ENCODE peak calls at places on chromosomes 13 and 19, in five cellular contexts. M, H, I, G and Q are unnamed samples.

GRCh38 chr13:26619321-26619720 is 61.8 kb downstream of the WASF3 start:
- DNase-seq in M (peak; percentile 4), H (no peak), I (no peak), G (no peak), Q (no peak)

GRCh38 chr19:51524661-51525264 is 6.7 kb downstream of the SIGLEC6 start:
- DNase-seq in M (no peak), H (no peak), I (no peak), G (no peak), Q (no peak)

GRCh38 chr19:41545547-41545946 is 30.4 kb upstream of the CEACAM21 start:
- DNase-seq in M (no peak), H (no peak), I (no peak), G (no peak), Q (no peak)

GRCh38 chr13:98542568-98543379 is 34.1 kb downstream of the STK24 start:
- DNase-seq in M (no peak), H (no peak), I (no peak), G (no peak), Q (no peak)

GRCh38 chr13:26062853-26063444 is 11.1 kb upstream of the SHISA2 start:
- DNase-seq in M (peak; percentile 74), H (peak; percentile 45), I (no peak), G (no peak), Q (peak; percentile 24)

GRCh38 chr19:35720163-35720524 is 2.3 kb downstream of the KMT2B start:
- DNase-seq in M (no peak), H (no peak), I (no peak), G (no peak), Q (no peak)

GRCh38 chr19:46392252-46392801 is 21.0 kb downstream of the CCDC8 start:
- DNase-seq in M (peak; percentile 90), H (no peak), I (no peak), G (no peak), Q (no peak)

GRCh38 chr19:3154957-3155736 is 19.3 kb downstream of the GNA15 start:
- DNase-seq in M (peak; percentile 100), H (no peak), I (no peak), G (no peak), Q (peak; percentile 100)

GRCh38 chr13:27194895-27195764 is 23.5 kb upstream of the USP12 start:
- DNase-seq in M (peak; percentile 90), H (peak; percentile 35), I (peak; percentile 35), G (no peak), Q (peak; percentile 63)

GRCh38 chr19:30692517-30692870 is 320.3 kb downstream of the ZNF536 start:
- DNase-seq in M (no peak), H (no peak), I (no peak), G (no peak), Q (no peak)

GRCh38 chr19:17931532-17932191 is 1.2 kb upstream of the CCDC124 start:
- DNase-seq in M (peak; percentile 49), H (peak; percentile 65), I (peak; percentile 92), G (peak; percentile 80), Q (no peak)

GRCh38 chr13:41352935-41353801 is 42.1 kb downstream of the NAA16 start:
- DNase-seq in M (peak; percentile 82), H (peak; percentile 38), I (peak; percentile 47), G (no peak), Q (peak; percentile 88)

GRCh38 chr13:98677398-98677797 is 75.1 kb downstream of the SLC15A1 start:
- DNase-seq in M (no peak), H (no peak), I (no peak), G (no peak), Q (no peak)

GRCh38 chr19:28294395-28294794 is 918.6 kb downstream of the UQCRFS1 start:
- DNase-seq in M (no peak), H (no peak), I (no peak), G (no peak), Q (no peak)

GRCh38 chr13:31049833-31050232 is 111.9 kb downstream of the HSPH1 start:
- DNase-seq in M (no peak), H (no peak), I (no peak), G (no peak), Q (no peak)

GRCh38 chr19:48671456-48671995 is 1.3 kb downstream of the NTN5 start:
- DNase-seq in M (no peak), H (no peak), I (no peak), G (no peak), Q (no peak)

GRCh38 chr13:28494861-28495585 is at the start of gene FLT1:
- DNase-seq in M (peak; percentile 61), H (peak; percentile 38), I (peak; percentile 82), G (peak; percentile 39), Q (peak; percentile 90)

GRCh38 chr19:46722004-46722380 is 5.1 kb upstream of the PRKD2 start:
- DNase-seq in M (no peak), H (no peak), I (no peak), G (no peak), Q (no peak)

GRCh38 chr13:94713556-94714182 is 1.3 kb upstream of the SOX21 start:
- DNase-seq in M (no peak), H (no peak), I (peak; percentile 61), G (no peak), Q (no peak)

GRCh38 chr13:114015608-114016295 is 41.9 kb upstream of the C13orf46 start:
- DNase-seq in M (no peak), H (no peak), I (no peak), G (no peak), Q (no peak)

GRCh38 chr13:43363156-43363918 is 340.0 kb downstream of the DNAJC15 start:
- DNase-seq in M (peak; percentile 79), H (no peak), I (no peak), G (no peak), Q (no peak)

GRCh38 chr19:29315566-29315965 is 102.6 kb upstream of the UQCRFS1 start:
- DNase-seq in M (no peak), H (no peak), I (no peak), G (no peak), Q (no peak)

DNA sequence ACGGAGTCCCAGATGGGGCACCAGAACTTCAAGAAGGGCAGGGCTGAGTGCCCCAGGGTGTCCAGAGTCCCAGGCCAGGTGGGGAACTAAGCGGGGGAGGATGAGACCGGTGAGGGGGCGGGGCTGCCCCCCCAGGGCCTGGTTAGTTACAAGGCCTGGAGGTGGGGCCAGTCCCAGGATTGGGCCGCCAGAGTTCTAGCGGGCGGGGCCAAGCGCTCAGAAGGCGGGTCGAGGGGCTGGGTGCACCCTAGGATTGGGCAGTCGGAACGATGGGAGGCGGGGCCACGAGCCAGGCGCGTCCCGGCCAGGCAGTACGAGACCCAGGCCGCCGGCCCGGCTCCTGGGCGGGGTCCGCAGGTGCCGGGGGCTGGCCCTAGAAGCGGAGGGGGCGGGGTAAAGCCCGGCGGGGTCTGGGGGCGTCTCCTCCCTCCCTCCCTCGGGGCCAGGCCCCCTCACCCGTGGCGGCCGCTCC is 571 bp downstream of the ZNF653 start:
- DNase-seq in M (peak; percentile 96), H (peak; percentile 91), I (peak; percentile 99), G (peak; percentile 96), Q (peak; percentile 97)
- H2AFZ ChIP-seq in M (peak overlapping the region; percentile 83), H (peak overlapping the region; percentile 98), I (no peak overlapping the region), G (no peak overlapping the region), Q (peak overlapping the region; percentile 96)

DNA sequence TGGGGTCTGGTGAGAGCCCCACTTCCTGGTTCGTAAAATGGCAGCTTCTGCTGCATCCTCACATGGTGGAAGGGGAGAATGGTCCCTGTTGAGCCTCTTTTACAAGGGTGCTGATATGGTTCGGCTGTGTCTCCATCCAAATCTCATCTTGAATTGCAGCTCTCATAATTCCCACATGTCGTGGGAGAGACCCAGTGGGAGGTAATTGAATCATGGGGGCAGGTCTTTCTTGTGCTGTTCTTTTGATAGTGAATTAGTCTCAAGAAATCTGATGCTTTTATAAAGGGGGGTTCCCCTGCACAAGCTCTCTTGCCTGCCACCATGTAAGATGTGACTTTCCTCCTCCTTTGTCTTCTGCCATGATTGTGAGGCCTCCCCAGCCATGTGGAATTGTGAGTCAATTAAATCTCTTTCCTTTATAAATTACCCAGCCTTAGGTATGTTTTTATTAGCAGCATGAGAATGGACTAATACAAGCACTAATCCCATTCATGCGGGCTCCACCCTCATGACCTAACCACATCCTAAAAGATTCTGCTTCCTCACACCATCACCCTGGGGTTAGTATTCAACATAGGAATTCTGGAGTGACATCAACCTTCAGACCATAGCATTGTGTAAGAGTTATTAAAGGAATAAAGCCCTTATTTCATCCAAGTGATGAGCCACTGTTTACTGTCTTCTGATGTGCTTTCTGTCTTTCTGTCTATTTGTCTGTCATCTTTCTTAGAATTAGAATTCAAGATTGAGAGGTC is 159.0 kb upstream of the IRS2 start:
- DNase-seq in M (peak; percentile 61), H (no peak), I (no peak), G (no peak), Q (peak; percentile 57)
- H2BK12ac ChIP-seq in M (no peak overlapping the region), H (no peak overlapping the region), I (no peak overlapping the region), G (no peak overlapping the region), Q (no peak overlapping the region)

DNA sequence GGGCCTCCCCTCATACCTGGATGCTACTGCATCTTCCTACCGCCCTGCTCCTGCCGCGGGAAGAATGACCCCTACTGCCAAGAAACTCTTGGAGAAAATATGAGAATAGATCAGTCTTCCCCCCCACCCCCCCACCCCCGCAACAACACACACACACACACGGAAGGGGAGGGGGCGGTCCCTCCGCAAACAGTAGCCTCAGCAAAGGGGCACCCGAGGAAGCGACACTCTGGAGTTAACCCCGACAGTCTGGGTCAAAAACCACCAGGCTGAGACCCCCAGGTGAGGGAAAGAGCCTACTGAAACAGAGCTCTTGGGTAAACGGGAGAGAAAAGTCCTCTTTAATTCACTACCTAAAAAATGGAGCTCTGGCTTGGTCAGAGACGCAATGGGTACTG is 1.2 kb downstream of the MED26 start:
- DNase-seq in M (no peak), H (no peak), I (no peak), G (no peak), Q (no peak)
- H3K4ac ChIP-seq in M (no peak overlapping the region), H (no peak overlapping the region), I (no peak overlapping the region), G (no peak overlapping the region), Q (peak overlapping the region; percentile 98)

GRCh38 chr19:13095934-13096890 is 6.4 kb downstream of the LYL1 start:
- DNase-seq in M (peak; percentile 36), H (peak; percentile 65), I (peak; percentile 89), G (no peak), Q (no peak)

GRCh38 chr19:13094285-13094595 is 8.4 kb downstream of the LYL1 start:
- DNase-seq in M (no peak), H (no peak), I (no peak), G (no peak), Q (no peak)

GRCh38 chr19:13095393-13095784 is 7.3 kb downstream of the LYL1 start:
- DNase-seq in M (no peak), H (no peak), I (peak; percentile 89), G (no peak), Q (no peak)

GRCh38 chr19:13093407-13094284 is 9.0 kb downstream of the LYL1 start:
- DNase-seq in M (peak; percentile 84), H (peak; percentile 89), I (peak; percentile 90), G (peak; percentile 79), Q (peak; percentile 75)

GRCh38 chr19:13094771-13095392 is 7.8 kb downstream of the LYL1 start:
- DNase-seq in M (no peak), H (no peak), I (peak; percentile 84), G (no peak), Q (no peak)
- H2AFZ ChIP-seq in M (no peak overlapping the region), H (peak overlapping the region; percentile 46), I (no peak overlapping the region), G (no peak overlapping the region), Q (no peak overlapping the region)

DNA sequence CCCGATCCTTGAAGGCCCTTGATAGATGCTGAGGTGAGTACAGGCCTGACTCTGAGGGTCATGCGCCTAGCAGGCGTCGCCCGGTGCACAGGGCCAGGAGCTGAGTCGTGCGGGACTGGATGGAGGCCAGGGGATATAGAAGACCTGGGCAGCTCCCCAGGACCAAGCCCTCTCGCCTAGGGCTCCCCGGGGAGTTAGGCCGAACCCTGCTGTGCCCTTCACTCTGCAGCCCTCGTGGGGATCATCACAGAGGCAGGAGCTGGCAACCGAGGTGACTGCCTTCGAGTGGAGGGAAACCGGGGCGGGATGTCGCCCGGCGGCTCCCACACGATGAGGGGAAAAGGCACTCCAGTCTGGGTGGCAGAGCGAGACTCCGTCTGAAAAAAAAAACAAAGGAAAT is 11.7 kb downstream of the CSNK1G2 start:
- DNase-seq in M (no peak), H (no peak), I (no peak), G (no peak), Q (no peak)
- H2BK12ac ChIP-seq in M (no peak overlapping the region), H (no peak overlapping the region), I (no peak overlapping the region), G (no peak overlapping the region), Q (no peak overlapping the region)

GRCh38 chr13:79833972-79834371 is 353.0 kb downstream of the NDFIP2 start:
- DNase-seq in M (no peak), H (no peak), I (no peak), G (no peak), Q (no peak)
- H3K4ac ChIP-seq in M (no peak overlapping the region), H (no peak overlapping the region), I (no peak overlapping the region), G (no peak overlapping the region), Q (no peak overlapping the region)